ENCODE peak calls at places on chromosome 20, in nine cellular contexts. One of them, this sample, is unnamed.

GRCh38 chr20:50680106-50680960 is 11.0 kb downstream of the RIPOR3 start:
- DNase-seq in fibroblast of lung: peak
- DNase-seq in astrocyte of the spinal cord: peak
- DNase-seq in breast epithelium: no peak
- DNase-seq in cardiac muscle cell: peak
- DNase-seq in Peyer's patch: peak
- DNase-seq in GM12865: no peak
- DNase-seq in BE2C: no peak
- DNase-seq in endodermal cell: no peak
- DNase-seq in this sample: peak

GRCh38 chr20:42531675-42531985 is 658.1 kb downstream of the PTPRT start:
- DNase-seq in astrocyte of the spinal cord: no peak
- DNase-seq in endodermal cell: no peak
- DNase-seq in GM12865: peak
- DNase-seq in breast epithelium: no peak
- DNase-seq in fibroblast of lung: no peak
- DNase-seq in BE2C: no peak
- DNase-seq in cardiac muscle cell: no peak
- DNase-seq in Peyer's patch: no peak
- DNase-seq in this sample: no peak

GRCh38 chr20:37538003-37538402 is 10.3 kb upstream of the BLCAP start:
- DNase-seq in cardiac muscle cell: peak
- DNase-seq in fibroblast of lung: peak
- DNase-seq in breast epithelium: no peak
- DNase-seq in BE2C: no peak
- DNase-seq in Peyer's patch: peak
- DNase-seq in endodermal cell: peak
- DNase-seq in astrocyte of the spinal cord: peak
- DNase-seq in GM12865: no peak
- DNase-seq in this sample: peak

GRCh38 chr20:41091926-41092325 is 45.4 kb upstream of the PLCG1 start:
- DNase-seq in cardiac muscle cell: no peak
- DNase-seq in BE2C: no peak
- DNase-seq in astrocyte of the spinal cord: no peak
- DNase-seq in endodermal cell: no peak
- DNase-seq in breast epithelium: no peak
- DNase-seq in fibroblast of lung: peak
- DNase-seq in GM12865: no peak
- DNase-seq in Peyer's patch: no peak
- DNase-seq in this sample: no peak

GRCh38 chr20:14142964-14143627 is 147.8 kb downstream of the MACROD2 start:
- DNase-seq in fibroblast of lung: peak
- DNase-seq in Peyer's patch: no peak
- DNase-seq in BE2C: no peak
- DNase-seq in breast epithelium: no peak
- DNase-seq in astrocyte of the spinal cord: peak
- DNase-seq in cardiac muscle cell: peak
- DNase-seq in endodermal cell: no peak
- DNase-seq in GM12865: no peak
- DNase-seq in this sample: peak

GRCh38 chr20:61391812-61392520 is 139.9 kb downstream of the CDH4 start:
- DNase-seq in Peyer's patch: no peak
- DNase-seq in fibroblast of lung: no peak
- DNase-seq in GM12865: no peak
- DNase-seq in cardiac muscle cell: no peak
- DNase-seq in astrocyte of the spinal cord: no peak
- DNase-seq in breast epithelium: no peak
- DNase-seq in endodermal cell: peak
- DNase-seq in BE2C: no peak
- DNase-seq in this sample: no peak

GRCh38 chr20:45646898-45647297 is 15.8 kb upstream of the WFDC9 start:
- DNase-seq in Peyer's patch: no peak
- DNase-seq in cardiac muscle cell: no peak
- DNase-seq in BE2C: no peak
- DNase-seq in breast epithelium: no peak
- DNase-seq in GM12865: no peak
- DNase-seq in astrocyte of the spinal cord: no peak
- DNase-seq in endodermal cell: no peak
- DNase-seq in fibroblast of lung: no peak
- DNase-seq in this sample: no peak

GRCh38 chr20:50274570-50275430 is 84.2 kb downstream of the CEBPB start:
- DNase-seq in fibroblast of lung: no peak
- DNase-seq in BE2C: no peak
- DNase-seq in cardiac muscle cell: no peak
- DNase-seq in breast epithelium: no peak
- DNase-seq in Peyer's patch: peak
- DNase-seq in astrocyte of the spinal cord: no peak
- DNase-seq in GM12865: no peak
- DNase-seq in endodermal cell: no peak
- DNase-seq in this sample: no peak

GRCh38 chr20:63580796-63581461 is 6.9 kb upstream of the HELZ2 start:
- DNase-seq in BE2C: peak
- DNase-seq in endodermal cell: peak
- DNase-seq in GM12865: peak
- DNase-seq in cardiac muscle cell: peak
- DNase-seq in astrocyte of the spinal cord: peak
- DNase-seq in breast epithelium: peak
- DNase-seq in fibroblast of lung: peak
- DNase-seq in Peyer's patch: peak
- DNase-seq in this sample: peak

GRCh38 chr20:52847029-52847660 is 125.0 kb upstream of the TSHZ2 start:
- DNase-seq in astrocyte of the spinal cord: no peak
- DNase-seq in endodermal cell: no peak
- DNase-seq in Peyer's patch: no peak
- DNase-seq in breast epithelium: no peak
- DNase-seq in BE2C: no peak
- DNase-seq in cardiac muscle cell: peak
- DNase-seq in fibroblast of lung: no peak
- DNase-seq in GM12865: no peak
- DNase-seq in this sample: no peak

GRCh38 chr20:40393680-40394079 is 295.4 kb downstream of the MAFB start:
- DNase-seq in endodermal cell: no peak
- DNase-seq in cardiac muscle cell: no peak
- DNase-seq in GM12865: no peak
- DNase-seq in breast epithelium: no peak
- DNase-seq in astrocyte of the spinal cord: no peak
- DNase-seq in fibroblast of lung: no peak
- DNase-seq in BE2C: no peak
- DNase-seq in Peyer's patch: no peak
- DNase-seq in this sample: no peak

GRCh38 chr20:23164176-23164601 is 78.1 kb upstream of the CD93 start:
- DNase-seq in astrocyte of the spinal cord: no peak
- DNase-seq in BE2C: no peak
- DNase-seq in GM12865: no peak
- DNase-seq in breast epithelium: no peak
- DNase-seq in Peyer's patch: peak
- DNase-seq in fibroblast of lung: no peak
- DNase-seq in cardiac muscle cell: no peak
- DNase-seq in endodermal cell: no peak
- DNase-seq in this sample: no peak

GRCh38 chr20:35271904-35272303 is 6.0 kb downstream of the MMP24OS start:
- DNase-seq in fibroblast of lung: no peak
- DNase-seq in endodermal cell: no peak
- DNase-seq in breast epithelium: no peak
- DNase-seq in BE2C: no peak
- DNase-seq in astrocyte of the spinal cord: no peak
- DNase-seq in GM12865: no peak
- DNase-seq in Peyer's patch: no peak
- DNase-seq in cardiac muscle cell: peak
- DNase-seq in this sample: peak

GRCh38 chr20:51533291-51534172 is 9.0 kb downstream of the NFATC2 start:
- DNase-seq in Peyer's patch: no peak
- DNase-seq in BE2C: no peak
- DNase-seq in astrocyte of the spinal cord: peak
- DNase-seq in GM12865: no peak
- DNase-seq in breast epithelium: no peak
- DNase-seq in fibroblast of lung: no peak
- DNase-seq in cardiac muscle cell: no peak
- DNase-seq in endodermal cell: no peak
- DNase-seq in this sample: peak

GRCh38 chr20:2692036-2692885 is at the start of gene EBF4:
- DNase-seq in GM12865: no peak
- DNase-seq in endodermal cell: peak
- DNase-seq in BE2C: peak
- DNase-seq in fibroblast of lung: peak
- DNase-seq in cardiac muscle cell: peak
- DNase-seq in astrocyte of the spinal cord: no peak
- DNase-seq in breast epithelium: no peak
- DNase-seq in Peyer's patch: peak
- DNase-seq in this sample: peak

GRCh38 chr20:35700625-35701148 is 1.5 kb downstream of the ROMO1 start:
- DNase-seq in cardiac muscle cell: no peak
- DNase-seq in GM12865: no peak
- DNase-seq in fibroblast of lung: no peak
- DNase-seq in BE2C: no peak
- DNase-seq in Peyer's patch: no peak
- DNase-seq in endodermal cell: peak
- DNase-seq in astrocyte of the spinal cord: no peak
- DNase-seq in breast epithelium: no peak
- DNase-seq in this sample: no peak

GRCh38 chr20:45985573-45985972 is 13.6 kb upstream of the ZNF335 start:
- DNase-seq in astrocyte of the spinal cord: no peak
- DNase-seq in fibroblast of lung: no peak
- DNase-seq in endodermal cell: peak
- DNase-seq in GM12865: no peak
- DNase-seq in Peyer's patch: no peak
- DNase-seq in breast epithelium: no peak
- DNase-seq in cardiac muscle cell: peak
- DNase-seq in BE2C: no peak
- DNase-seq in this sample: peak

GRCh38 chr20:47686545-47686944 is 98.7 kb downstream of the SULF2 start:
- DNase-seq in breast epithelium: no peak
- DNase-seq in fibroblast of lung: peak
- DNase-seq in BE2C: no peak
- DNase-seq in astrocyte of the spinal cord: peak
- DNase-seq in Peyer's patch: no peak
- DNase-seq in cardiac muscle cell: peak
- DNase-seq in endodermal cell: no peak
- DNase-seq in GM12865: no peak
- DNase-seq in this sample: peak

GRCh38 chr20:37657924-37658800 is 35.7 kb upstream of the CTNNBL1 start:
- DNase-seq in cardiac muscle cell: no peak
- DNase-seq in astrocyte of the spinal cord: no peak
- DNase-seq in GM12865: no peak
- DNase-seq in Peyer's patch: no peak
- DNase-seq in BE2C: no peak
- DNase-seq in breast epithelium: no peak
- DNase-seq in endodermal cell: no peak
- DNase-seq in fibroblast of lung: no peak
- DNase-seq in this sample: no peak

GRCh38 chr20:19291024-19291817 is 78.8 kb downstream of the SLC24A3 start:
- DNase-seq in endodermal cell: no peak
- DNase-seq in breast epithelium: no peak
- DNase-seq in GM12865: no peak
- DNase-seq in BE2C: no peak
- DNase-seq in astrocyte of the spinal cord: no peak
- DNase-seq in fibroblast of lung: no peak
- DNase-seq in cardiac muscle cell: no peak
- DNase-seq in Peyer's patch: no peak
- DNase-seq in this sample: no peak

GRCh38 chr20:3743251-3743650 is 10.8 kb downstream of the HSPA12B start:
- DNase-seq in Peyer's patch: no peak
- DNase-seq in astrocyte of the spinal cord: no peak
- DNase-seq in endodermal cell: no peak
- DNase-seq in fibroblast of lung: no peak
- DNase-seq in cardiac muscle cell: no peak
- DNase-seq in GM12865: no peak
- DNase-seq in BE2C: no peak
- DNase-seq in breast epithelium: no peak
- DNase-seq in this sample: no peak
- TF ChIP-seq CTCF in Peyer's patch: no peak
- TF ChIP-seq CTCF in astrocyte of the spinal cord: no peak
- TF ChIP-seq CTCF in endodermal cell: no peak
- TF ChIP-seq CTCF in fibroblast of lung: no peak
- TF ChIP-seq CTCF in cardiac muscle cell: no peak
- TF ChIP-seq CTCF in GM12865: no peak
- TF ChIP-seq CTCF in BE2C: no peak
- TF ChIP-seq CTCF in breast epithelium: no peak
- TF ChIP-seq CTCF in this sample: no peak

DNA sequence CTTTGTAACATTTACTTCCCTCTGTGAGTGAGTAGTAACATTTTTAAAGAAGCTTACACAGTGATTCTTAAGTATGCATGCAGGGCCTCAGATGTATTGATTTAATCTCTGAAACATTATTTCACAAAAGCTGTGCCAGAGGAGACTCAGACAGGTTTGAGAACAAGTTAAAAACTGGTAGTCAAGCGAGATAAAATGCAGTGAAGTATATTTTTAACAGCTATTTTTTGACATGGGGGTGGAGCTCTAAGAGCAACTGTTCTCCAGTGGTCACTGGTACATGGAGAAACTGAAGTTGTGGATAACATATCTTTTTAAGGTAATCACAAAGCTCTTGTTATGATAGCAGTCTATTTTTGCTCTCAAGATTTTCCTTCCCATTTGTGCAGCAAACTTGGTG is 20.4 kb downstream of the DSTN start:
- DNase-seq in cardiac muscle cell: no peak
- DNase-seq in endodermal cell: no peak
- DNase-seq in Peyer's patch: no peak
- DNase-seq in fibroblast of lung: no peak
- DNase-seq in GM12865: no peak
- DNase-seq in breast epithelium: no peak
- DNase-seq in BE2C: no peak
- DNase-seq in astrocyte of the spinal cord: no peak
- DNase-seq in this sample: peak
- H3K4me3 ChIP-seq in cardiac muscle cell: peak
- H3K4me3 ChIP-seq in endodermal cell: no peak
- H3K4me3 ChIP-seq in Peyer's patch: no peak
- H3K4me3 ChIP-seq in fibroblast of lung: no peak
- H3K4me3 ChIP-seq in GM12865: no peak
- H3K4me3 ChIP-seq in breast epithelium: no peak
- H3K4me3 ChIP-seq in BE2C: no peak
- H3K4me3 ChIP-seq in astrocyte of the spinal cord: no peak
- H3K4me3 ChIP-seq in this sample: no peak

GRCh38 chr20:21102691-21103311 is 3.4 kb downstream of the LINC00237 start:
- DNase-seq in astrocyte of the spinal cord: no peak
- DNase-seq in GM12865: peak
- DNase-seq in fibroblast of lung: no peak
- DNase-seq in endodermal cell: peak
- DNase-seq in BE2C: no peak
- DNase-seq in breast epithelium: no peak
- DNase-seq in cardiac muscle cell: peak
- DNase-seq in Peyer's patch: peak
- DNase-seq in this sample: no peak
- TF ChIP-seq CTCF in astrocyte of the spinal cord: no peak
- TF ChIP-seq CTCF in GM12865: no peak
- TF ChIP-seq CTCF in fibroblast of lung: no peak
- TF ChIP-seq CTCF in endodermal cell: no peak
- TF ChIP-seq CTCF in BE2C: no peak
- TF ChIP-seq CTCF in breast epithelium: no peak
- TF ChIP-seq CTCF in cardiac muscle cell: no peak
- TF ChIP-seq CTCF in Peyer's patch: no peak
- TF ChIP-seq CTCF in this sample: no peak

DNA sequence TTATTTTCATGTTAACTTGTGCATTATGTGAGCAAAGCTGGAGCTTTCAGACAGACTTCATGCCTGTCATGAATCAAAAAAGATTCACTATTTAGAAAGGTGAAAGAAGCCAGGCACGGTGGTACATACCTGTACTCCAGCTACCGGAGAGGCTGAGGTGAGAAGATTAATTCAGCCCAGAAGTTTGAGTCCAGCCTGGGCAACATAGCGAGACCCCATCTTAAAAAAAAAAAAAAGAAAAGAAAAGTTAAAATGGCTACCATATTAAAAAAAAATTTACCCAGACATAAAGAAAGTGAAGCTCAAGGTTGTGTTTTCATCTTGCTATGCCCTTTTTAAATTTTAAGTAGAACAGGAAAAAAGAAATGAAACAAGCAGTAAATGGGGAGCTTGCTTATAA is 889 bp downstream of the CASS4 start:
- DNase-seq in cardiac muscle cell: no peak
- DNase-seq in Peyer's patch: no peak
- DNase-seq in breast epithelium: no peak
- DNase-seq in BE2C: no peak
- DNase-seq in astrocyte of the spinal cord: no peak
- DNase-seq in fibroblast of lung: no peak
- DNase-seq in GM12865: no peak
- DNase-seq in endodermal cell: no peak
- DNase-seq in this sample: no peak
- H3K4me3 ChIP-seq in cardiac muscle cell: no peak
- H3K4me3 ChIP-seq in Peyer's patch: peak
- H3K4me3 ChIP-seq in breast epithelium: no peak
- H3K4me3 ChIP-seq in BE2C: no peak
- H3K4me3 ChIP-seq in astrocyte of the spinal cord: no peak
- H3K4me3 ChIP-seq in fibroblast of lung: peak
- H3K4me3 ChIP-seq in GM12865: no peak
- H3K4me3 ChIP-seq in endodermal cell: no peak
- H3K4me3 ChIP-seq in this sample: peak

This sample was measured in choroid plexus epithelial cell.